ENCODE peak calls at places on chromosomes 12 and 14, in six cellular contexts. G is IMR-90, B is RWPE1, R is stomach, N is astrocyte, Q is HepG2. K is an unnamed sample.

GRCh38 chr12:30138483-30138882 is 354.7 kb upstream of the TMTC1 start:
- DNase-seq in G (no peak), B (no peak), R (no peak), N (peak; percentile 57), Q (no peak), K (no peak)

GRCh38 chr12:59736786-59737185 is 141.0 kb downstream of the SLC16A7 start:
- DNase-seq in G (peak; percentile 96), B (peak; percentile 34), R (no peak), N (peak; percentile 87), Q (no peak), K (no peak)

GRCh38 chr12:120218680-120219606 is 18.0 kb upstream of the RPLP0 start:
- DNase-seq in G (no peak), B (no peak), R (no peak), N (no peak), Q (peak; percentile 85), K (peak; percentile 37)

GRCh38 chr14:42541535-42542001 is 934.9 kb downstream of the LRFN5 start:
- DNase-seq in G (peak; percentile 69), B (no peak), R (no peak), N (peak; percentile 7), Q (no peak), K (no peak)

GRCh38 chr12:3167636-3168035 is 90.5 kb downstream of the TSPAN9 start:
- DNase-seq in G (no peak), B (no peak), R (no peak), N (no peak), Q (no peak), K (no peak)

GRCh38 chr12:74646831-74647230 is 109.2 kb downstream of the ATXN7L3B start:
- DNase-seq in G (no peak), B (no peak), R (no peak), N (no peak), Q (no peak), K (no peak)

GRCh38 chr12:84738481-84738972 is 174.1 kb downstream of the SLC6A15 start:
- DNase-seq in G (peak; percentile 43), B (peak; percentile 30), R (no peak), N (peak; percentile 80), Q (no peak), K (no peak)

GRCh38 chr14:77026930-77027537 is 1.5 kb downstream of the IRF2BPL start:
- DNase-seq in G (peak; percentile 54), B (no peak), R (peak; percentile 54), N (no peak), Q (no peak), K (peak; percentile 50)

GRCh38 chr12:89058393-89058792 is 293.9 kb downstream of the DUSP6 start:
- DNase-seq in G (no peak), B (no peak), R (no peak), N (no peak), Q (peak; percentile 6), K (peak; percentile 44)

GRCh38 chr14:62943202-62943601 is 102.1 kb downstream of the KCNH5 start:
- DNase-seq in G (peak; percentile 49), B (no peak), R (no peak), N (peak; percentile 26), Q (no peak), K (no peak)

GRCh38 chr14:63893701-63894458 is 41.1 kb downstream of the SYNE2 start:
- DNase-seq in G (peak; percentile 91), B (no peak), R (peak; percentile 29), N (peak; percentile 94), Q (no peak), K (no peak)

GRCh38 chr14:93430319-93430801 is 379 bp upstream of the UNC79 start:
- DNase-seq in G (no peak), B (no peak), R (no peak), N (peak; percentile 16), Q (no peak), K (no peak)

GRCh38 chr12:50613463-50613862 is 108.7 kb downstream of the DIP2B start:
- DNase-seq in G (no peak), B (no peak), R (no peak), N (no peak), Q (no peak), K (no peak)
- H3K27ac ChIP-seq in G (no peak overlapping the region), B (no peak overlapping the region), R (no peak overlapping the region), N (peak overlapping the region; percentile 76), Q (no peak overlapping the region), K (no peak overlapping the region)

GRCh38 chr12:76866726-76867125 is 12.1 kb downstream of the CSRP2 start:
- DNase-seq in G (peak; percentile 77), B (no peak), R (no peak), N (peak; percentile 80), Q (no peak), K (no peak)
- H3K27ac ChIP-seq in G (peak overlapping the region; percentile 35), B (no peak overlapping the region), R (no peak overlapping the region), N (peak overlapping the region; percentile 62), Q (no peak overlapping the region), K (no peak overlapping the region)

DNA sequence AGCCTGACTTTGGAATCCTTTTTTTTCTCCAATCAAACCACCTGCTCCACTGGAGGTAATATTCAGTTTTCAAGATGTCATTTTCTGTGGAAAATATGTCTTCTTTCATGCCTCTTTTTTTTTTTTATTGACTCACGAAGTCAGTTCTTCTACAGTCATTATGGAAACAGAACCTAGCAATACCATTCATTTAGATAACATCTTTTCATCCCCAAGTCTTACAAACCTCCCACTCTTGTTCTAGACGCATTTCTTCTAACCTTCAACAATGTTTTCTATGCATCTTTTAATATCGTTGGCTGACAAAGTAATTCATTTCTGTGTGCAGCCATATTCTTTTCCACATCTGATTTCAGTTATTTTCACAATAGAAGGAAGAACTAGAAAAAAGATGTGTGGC is 474.3 kb upstream of the CCDC196 start:
- DNase-seq in G (no peak), B (no peak), R (no peak), N (no peak), Q (no peak), K (no peak)
- H3K27ac ChIP-seq in G (no peak overlapping the region), B (no peak overlapping the region), R (no peak overlapping the region), N (no peak overlapping the region), Q (no peak overlapping the region), K (no peak overlapping the region)

GRCh38 chr14:68244272-68244975 is 424.8 kb downstream of the RAD51B start:
- DNase-seq in G (no peak), B (no peak), R (no peak), N (no peak), Q (no peak), K (no peak)

GRCh38 chr14:68246074-68246980 is 426.7 kb downstream of the RAD51B start:
- DNase-seq in G (no peak), B (no peak), R (no peak), N (peak; percentile 71), Q (no peak), K (peak; percentile 77)

GRCh38 chr14:68245146-68246073 is 425.8 kb downstream of the RAD51B start:
- DNase-seq in G (peak; percentile 64), B (no peak), R (no peak), N (peak; percentile 67), Q (no peak), K (no peak)

GRCh38 chr14:68241862-68242490 is 422.4 kb downstream of the RAD51B start:
- DNase-seq in G (no peak), B (no peak), R (no peak), N (no peak), Q (no peak), K (peak; percentile 85)

DNA sequence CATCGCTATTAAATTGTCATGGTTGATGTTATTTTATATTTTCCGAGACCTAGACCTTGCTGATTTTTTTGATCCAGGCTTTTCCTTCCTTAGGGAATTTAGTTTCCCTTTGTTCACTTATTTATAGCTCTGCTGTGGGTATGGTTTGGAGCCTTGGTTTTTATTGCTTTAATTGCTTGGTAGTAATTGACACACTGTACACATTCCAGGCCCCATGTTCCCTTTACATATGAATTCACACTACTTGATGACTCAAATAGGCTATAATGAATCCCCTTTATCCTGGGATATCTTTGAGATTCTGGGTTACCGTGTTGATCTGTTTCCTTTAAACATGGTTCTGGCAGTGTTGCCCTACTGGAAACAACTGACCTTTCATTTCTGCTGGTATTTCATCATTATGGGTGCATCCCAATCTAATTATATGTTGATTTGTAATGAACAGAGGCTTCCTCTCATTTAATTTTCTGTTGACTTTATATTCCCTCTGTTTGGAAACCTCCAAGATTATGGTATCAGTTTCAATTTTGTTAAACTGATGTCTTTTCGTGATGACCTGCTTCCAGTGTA is 423.9 kb downstream of the RAD51B start:
- DNase-seq in G (no peak), B (no peak), R (no peak), N (no peak), Q (no peak), K (peak; percentile 83)
- H3K27ac ChIP-seq in G (no peak overlapping the region), B (no peak overlapping the region), R (peak overlapping the region; percentile 82), N (no peak overlapping the region), Q (no peak overlapping the region), K (no peak overlapping the region)

DNA sequence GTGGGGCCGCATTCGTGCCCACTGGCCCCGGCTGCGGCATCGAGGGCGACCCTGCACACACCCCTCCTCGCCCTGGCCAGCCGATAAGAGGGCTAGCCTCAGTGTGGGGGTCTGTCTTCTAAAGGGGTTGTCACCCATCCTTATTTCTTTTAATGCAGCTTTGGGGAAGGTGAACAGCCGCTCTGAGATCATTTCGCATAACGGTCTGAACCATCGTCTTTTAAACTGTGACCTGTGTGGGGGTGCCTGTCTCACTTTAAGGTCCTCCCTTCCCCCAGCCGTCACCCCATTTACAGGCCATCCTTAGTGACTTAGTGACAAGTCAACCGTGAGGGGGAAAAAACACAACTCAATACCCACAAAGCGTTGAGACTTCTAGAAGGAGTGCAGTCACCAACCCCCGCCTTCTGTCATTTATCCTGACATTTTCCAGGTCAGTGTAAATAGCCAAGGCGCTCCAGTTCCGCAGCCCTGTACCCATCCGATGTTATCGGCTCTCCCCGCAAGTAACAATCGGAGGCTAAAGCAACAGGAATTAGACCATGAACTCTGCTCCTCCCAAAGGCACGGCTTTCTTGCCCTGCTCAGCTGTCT is 469 bp upstream of the DENND5B start:
- DNase-seq in G (no peak), B (peak; percentile 6), R (no peak), N (no peak), Q (no peak), K (peak; percentile 67)
- H3K27ac ChIP-seq in G (peak overlapping the region; percentile 52), B (peak overlapping the region; percentile 88), R (peak overlapping the region; percentile 96), N (peak overlapping the region; percentile 56), Q (peak overlapping the region; percentile 71), K (peak overlapping the region; percentile 96)

GRCh38 chr12:124397807-124398577 is 103.1 kb downstream of the RFLNA start:
- DNase-seq in G (peak; percentile 41), B (no peak), R (peak; percentile 92), N (no peak), Q (no peak), K (peak; percentile 67)
- H3K27ac ChIP-seq in G (no peak overlapping the region), B (peak overlapping the region; percentile 96), R (peak overlapping the region; percentile 95), N (no peak overlapping the region), Q (no peak overlapping the region), K (no peak overlapping the region)

GRCh38 chr14:24246765-24247212 is 4.4 kb upstream of the TINF2 start:
- DNase-seq in G (peak; percentile 25), B (no peak), R (no peak), N (no peak), Q (no peak), K (peak; percentile 64)
- H3K27ac ChIP-seq in G (no peak overlapping the region), B (peak overlapping the region; percentile 43), R (peak overlapping the region; percentile 53), N (no peak overlapping the region), Q (no peak overlapping the region), K (peak overlapping the region; percentile 6)

GRCh38 chr12:43333650-43334043 is 218.4 kb downstream of the ADAMTS20 start:
- DNase-seq in G (no peak), B (no peak), R (no peak), N (no peak), Q (no peak), K (no peak)

GRCh38 chr12:43338848-43339526 is 213.0 kb downstream of the ADAMTS20 start:
- DNase-seq in G (peak; percentile 76), B (peak; percentile 30), R (no peak), N (peak; percentile 74), Q (peak; percentile 2), K (peak; percentile 85)

GRCh38 chr12:43332977-43333649 is 218.9 kb downstream of the ADAMTS20 start:
- DNase-seq in G (peak; percentile 83), B (no peak), R (no peak), N (peak; percentile 88), Q (no peak), K (peak; percentile 77)

GRCh38 chr12:43336962-43337555 is 214.9 kb downstream of the ADAMTS20 start:
- DNase-seq in G (peak; percentile 70), B (peak; percentile 25), R (no peak), N (peak; percentile 27), Q (no peak), K (peak; percentile 7)

GRCh38 chr12:43337571-43338497 is 214.2 kb downstream of the ADAMTS20 start:
- DNase-seq in G (peak; percentile 25), B (no peak), R (no peak), N (peak; percentile 64), Q (no peak), K (no peak)
- H3K27ac ChIP-seq in G (no peak overlapping the region), B (no peak overlapping the region), R (no peak overlapping the region), N (peak overlapping the region; percentile 41), Q (no peak overlapping the region), K (no peak overlapping the region)

K was measured in small intestine.